ENCODE peak calls at places on chromosomes 5 and 9, in six cellular contexts. N is fibroblast of mammary gland, Y is tibial nerve, L is tibial artery, Q is GM13977, I is natural killer cell. B is an unnamed sample.

GRCh38 chr5:150058480-150059126 is 27.8 kb downstream of the CSF1R start:
- DNase-seq in N (peak; percentile 94), Y (peak; percentile 48), L (peak; percentile 64), Q (no peak), I (no peak), B (no peak)

GRCh38 chr9:5587024-5587423 is 41.9 kb upstream of the RIC1 start:
- DNase-seq in N (peak; percentile 78), Y (no peak), L (no peak), Q (no peak), I (no peak), B (no peak)

GRCh38 chr5:16568875-16569580 is 47.8 kb downstream of the RETREG1 start:
- DNase-seq in N (no peak), Y (no peak), L (no peak), Q (no peak), I (no peak), B (peak; percentile 61)

GRCh38 chr5:16936150-16937022 is at the start of gene MYO10:
- DNase-seq in N (peak; percentile 66), Y (peak; percentile 70), L (peak; percentile 84), Q (peak; percentile 80), I (peak; percentile 19), B (peak; percentile 80)

GRCh38 chr5:115785395-115786009 is 31.0 kb downstream of the CDO1 start:
- DNase-seq in N (peak; percentile 55), Y (no peak), L (no peak), Q (no peak), I (no peak), B (no peak)

GRCh38 chr9:21434202-21435014 is 5.8 kb upstream of the IFNA1 start:
- DNase-seq in N (peak; percentile 81), Y (peak; percentile 50), L (no peak), Q (peak; percentile 6), I (no peak), B (peak; percentile 57)

GRCh38 chr5:68950111-68950510 is 143.7 kb upstream of the SLC30A5 start:
- DNase-seq in N (no peak), Y (no peak), L (no peak), Q (no peak), I (no peak), B (no peak)

GRCh38 chr5:98341711-98342042 is 431.8 kb upstream of the RGMB start:
- DNase-seq in N (peak; percentile 60), Y (no peak), L (no peak), Q (no peak), I (no peak), B (no peak)

GRCh38 chr9:20144255-20144654 is 355.4 kb upstream of the SLC24A2 start:
- DNase-seq in N (no peak), Y (no peak), L (no peak), Q (no peak), I (no peak), B (no peak)

GRCh38 chr5:136655429-136655828 is 290.1 kb upstream of the TRPC7 start:
- DNase-seq in N (no peak), Y (no peak), L (no peak), Q (no peak), I (no peak), B (no peak)

GRCh38 chr5:157130933-157131332 is 11.7 kb downstream of the MED7 start:
- DNase-seq in N (no peak), Y (no peak), L (no peak), Q (no peak), I (no peak), B (peak; percentile 19)

DNA sequence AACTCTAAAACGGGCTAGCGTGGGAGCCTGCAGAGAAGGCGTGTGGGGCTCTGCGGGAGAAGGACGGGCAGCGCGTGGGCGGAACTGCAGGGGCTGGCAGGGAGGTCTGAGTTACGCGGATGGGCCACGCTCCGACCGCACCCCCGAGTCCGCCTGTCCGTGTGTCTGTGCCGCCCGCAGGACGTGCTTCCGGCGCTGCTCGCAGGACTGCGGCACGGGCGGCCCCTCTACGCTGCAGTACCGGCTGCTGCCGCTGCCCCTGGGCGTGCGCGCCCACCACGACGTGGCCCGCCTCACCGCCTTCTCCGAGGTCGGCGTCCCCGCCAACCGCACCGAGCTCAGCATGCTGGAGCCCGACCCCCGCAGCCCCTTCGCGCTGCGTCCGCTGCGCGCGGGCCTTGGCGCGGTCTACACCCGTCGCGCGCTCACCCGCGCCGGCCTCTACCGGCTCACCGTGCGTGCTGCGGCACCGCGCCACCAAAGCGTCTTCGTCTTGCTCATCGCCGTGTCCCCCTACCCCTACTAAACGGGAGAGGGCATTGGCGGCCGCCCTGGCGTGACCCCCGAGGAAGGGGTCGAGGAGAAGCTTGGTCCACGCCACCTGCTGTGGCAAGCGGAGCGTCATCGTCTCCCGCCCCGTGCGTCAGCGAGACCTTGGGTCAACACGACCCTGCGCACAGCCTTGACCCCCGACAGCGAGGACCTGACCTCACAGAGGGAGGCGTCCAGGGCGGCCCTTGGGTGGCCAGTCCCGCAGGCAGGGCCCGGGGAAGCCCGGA is 11.4 kb upstream of the ASS1 start:
- DNase-seq in N (no peak), Y (no peak), L (no peak), Q (peak; percentile 84), I (no peak), B (peak; percentile 61)
- TF ChIP-seq CTCF in N (no peak), Y (peak; percentile 49), L (peak; percentile 65), Q (peak; percentile 38), I (peak; percentile 30), B (peak; percentile 51)

GRCh38 chr9:87167161-87167560 is 219.9 kb upstream of the GAS1 start:
- DNase-seq in N (no peak), Y (no peak), L (no peak), Q (no peak), I (no peak), B (no peak)
- TF ChIP-seq CTCF in N (no peak), Y (no peak), L (no peak), Q (no peak), I (no peak), B (no peak)

GRCh38 chr5:10498350-10498749 is 56.7 kb downstream of the ROPN1L start:
- DNase-seq in N (no peak), Y (no peak), L (no peak), Q (no peak), I (no peak), B (no peak)
- TF ChIP-seq CTCF in N (no peak), Y (no peak), L (no peak), Q (no peak), I (no peak), B (no peak)

GRCh38 chr9:82101475-82101874 is 112.9 kb downstream of the SPATA31D1 start:
- DNase-seq in N (peak; percentile 29), Y (no peak), L (no peak), Q (no peak), I (no peak), B (no peak)
- TF ChIP-seq CTCF in N (peak; percentile 33), Y (no peak), L (no peak), Q (no peak), I (no peak), B (no peak)

GRCh38 chr5:34915139-34915855 is at the start of the genes BRIX1 and RAD1:
- DNase-seq in N (peak; percentile 97), Y (peak; percentile 91), L (peak; percentile 98), Q (peak; percentile 87), I (peak; percentile 87), B (peak; percentile 96)
- TF ChIP-seq CTCF in N (no peak), Y (peak; percentile 16), L (no peak), Q (peak; percentile 35), I (no peak), B (no peak)

GRCh38 chr9:114588150-114588663 is 638 bp downstream of the ATP6V1G1 start:
- DNase-seq in N (peak; percentile 57), Y (peak; percentile 27), L (no peak), Q (no peak), I (no peak), B (no peak)

GRCh38 chr9:114588671-114589526 is 1.3 kb downstream of the ATP6V1G1 start:
- DNase-seq in N (peak; percentile 76), Y (no peak), L (no peak), Q (no peak), I (no peak), B (no peak)

GRCh38 chr9:114583776-114584175 is 3.8 kb upstream of the ATP6V1G1 start:
- DNase-seq in N (no peak), Y (no peak), L (no peak), Q (no peak), I (no peak), B (no peak)

GRCh38 chr9:114590328-114590727 is 2.8 kb downstream of the ATP6V1G1 start:
- DNase-seq in N (no peak), Y (no peak), L (no peak), Q (no peak), I (no peak), B (no peak)

DNA sequence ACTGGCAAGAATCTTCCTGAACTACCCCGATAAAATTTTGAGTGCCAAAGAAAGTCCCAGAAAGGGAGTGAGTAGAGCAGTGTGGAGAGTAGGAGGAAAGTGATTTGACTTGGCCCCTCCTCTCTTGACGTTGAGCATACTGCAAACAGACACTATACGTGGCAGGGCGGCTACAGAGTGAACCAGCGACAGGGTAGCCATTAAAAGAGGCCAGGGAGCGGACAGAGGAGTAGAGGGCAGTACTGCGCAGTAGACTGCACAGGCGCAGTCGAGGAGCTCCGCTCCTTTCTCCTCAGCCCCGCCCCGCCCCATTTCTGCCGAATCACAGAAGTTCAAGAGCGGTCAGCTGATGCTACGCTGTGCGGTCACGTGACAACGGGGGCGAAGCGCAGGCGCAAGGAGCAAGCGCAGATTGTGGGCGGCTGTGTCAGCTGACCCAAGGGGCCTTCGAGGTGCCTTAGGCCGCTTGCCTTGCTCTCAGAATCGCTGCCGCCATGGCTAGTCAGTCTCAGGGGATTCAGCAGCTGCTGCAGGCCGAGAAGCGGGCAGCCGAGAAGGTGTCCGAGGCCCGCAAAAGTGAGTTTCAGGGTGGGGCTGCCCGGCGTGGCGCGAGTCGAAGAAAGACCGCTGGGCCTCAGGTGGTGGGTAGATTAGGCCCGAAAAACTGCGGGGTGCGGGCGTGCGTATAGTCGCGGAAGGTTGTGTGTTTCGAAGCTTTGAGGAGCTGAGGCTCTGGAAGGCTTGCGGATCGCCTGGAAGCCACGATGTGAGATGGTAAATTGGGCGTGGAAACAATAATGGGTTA is at the start of gene ATP6V1G1:
- DNase-seq in N (peak; percentile 99), Y (peak; percentile 99), L (peak; percentile 100), Q (peak; percentile 93), I (peak; percentile 98), B (peak; percentile 97)
- TF ChIP-seq CTCF in N (peak; percentile 14), Y (no peak), L (no peak), Q (peak; percentile 30), I (no peak), B (no peak)

GRCh38 chr5:73292816-73293459 is 119.9 kb downstream of the TMEM174 start:
- DNase-seq in N (no peak), Y (no peak), L (no peak), Q (no peak), I (no peak), B (no peak)

GRCh38 chr5:73296772-73297171 is 123.8 kb downstream of the TMEM174 start:
- DNase-seq in N (peak; percentile 42), Y (no peak), L (no peak), Q (no peak), I (no peak), B (no peak)

GRCh38 chr5:73298251-73299016 is 125.4 kb downstream of the TMEM174 start:
- DNase-seq in N (no peak), Y (no peak), L (no peak), Q (no peak), I (no peak), B (no peak)

GRCh38 chr5:73297430-73297829 is 124.4 kb downstream of the TMEM174 start:
- DNase-seq in N (no peak), Y (no peak), L (no peak), Q (no peak), I (no peak), B (no peak)

GRCh38 chr5:73295447-73295846 is 122.5 kb downstream of the TMEM174 start:
- DNase-seq in N (no peak), Y (no peak), L (no peak), Q (no peak), I (no peak), B (no peak)
- TF ChIP-seq CTCF in N (no peak), Y (peak; percentile 16), L (no peak), Q (no peak), I (no peak), B (no peak)

GRCh38 chr5:162607879-162608278 is 540.3 kb downstream of the GABRG2 start:
- DNase-seq in N (no peak), Y (no peak), L (no peak), Q (no peak), I (no peak), B (no peak)
- TF ChIP-seq CTCF in N (no peak), Y (no peak), L (no peak), Q (no peak), I (no peak), B (no peak)

B was measured in Calu3.